ENCODE peak calls at places on chromosomes 2 and 18, in five cellular contexts. O is thoracic aorta, V is mucosa of descending colon, I is left ventricle myocardium inferior, E is right cardiac atrium. N is an unnamed sample.

GRCh38 chr2:68565858-68566257 is 77.5 kb upstream of the PROKR1 start:
- DNase-seq in E (no peak), V (no peak), O (no peak), I (no peak), N (no peak)

GRCh38 chr18:23593720-23594119 is 7.4 kb upstream of the NPC1 start:
- DNase-seq in I (no peak), E (no peak), V (no peak), O (no peak), N (no peak)

GRCh38 chr18:45212186-45213039 is 402.9 kb upstream of the SLC14A2 start:
- DNase-seq in V (peak; percentile 95), I (peak; percentile 71), E (peak; percentile 92), O (peak; percentile 53), N (peak; percentile 73)

GRCh38 chr2:118014492-118014824 is 588 bp upstream of the CCDC93 start:
- DNase-seq in V (no peak), I (no peak), E (no peak), O (no peak), N (no peak)

GRCh38 chr2:4745596-4745995 is 946.6 kb upstream of the SOX11 start:
- DNase-seq in I (no peak), O (no peak), E (no peak), V (no peak), N (no peak)

GRCh38 chr2:221562226-221562625 is 9.9 kb downstream of the EPHA4 start:
- DNase-seq in V (no peak), E (no peak), O (no peak), I (no peak), N (no peak)

GRCh38 chr18:42545825-42546224 is 569.7 kb downstream of the RIT2 start:
- DNase-seq in V (no peak), I (no peak), O (no peak), E (no peak), N (no peak)

GRCh38 chr2:238100821-238101771 is 956 bp downstream of the ESPNL start:
- DNase-seq in V (no peak), E (peak; percentile 29), O (no peak), I (no peak), N (no peak)

GRCh38 chr2:38947241-38948239 is 57.9 kb downstream of the ARHGEF33 start:
- DNase-seq in E (peak; percentile 84), I (peak; percentile 46), V (peak; percentile 90), O (peak; percentile 52), N (peak; percentile 49)

GRCh38 chr2:20582600-20583221 is 68.2 kb downstream of the HS1BP3 start:
- DNase-seq in V (no peak), O (no peak), E (peak; percentile 59), I (peak; percentile 4), N (no peak)

GRCh38 chr2:170762760-170763159 is 7.4 kb upstream of the ERICH2 start:
- DNase-seq in V (no peak), I (no peak), O (no peak), E (no peak), N (no peak)

GRCh38 chr2:69213832-69214231 is 173.2 kb downstream of the GFPT1 start:
- DNase-seq in E (no peak), O (no peak), V (no peak), I (no peak), N (no peak)

GRCh38 chr18:10705786-10706185 is 180.0 kb downstream of the NAPG start:
- DNase-seq in I (no peak), O (no peak), E (no peak), V (no peak), N (no peak)

GRCh38 chr2:43634604-43635306 is 2.3 kb upstream of the PLEKHH2 start:
- DNase-seq in I (no peak), E (no peak), O (no peak), V (no peak), N (no peak)

GRCh38 chr2:221085376-221085900 is 486.7 kb downstream of the EPHA4 start:
- DNase-seq in V (no peak), O (no peak), E (no peak), I (no peak), N (no peak)

GRCh38 chr2:62200868-62201267 is 5.0 kb downstream of the B3GNT2 start:
- DNase-seq in O (no peak), E (no peak), I (no peak), V (no peak), N (no peak)

GRCh38 chr2:149261672-149262071 is 68.7 kb upstream of the LYPD6 start:
- DNase-seq in I (no peak), O (no peak), V (no peak), E (no peak), N (peak; percentile 11)

GRCh38 chr2:62208082-62208757 is 12.3 kb downstream of the B3GNT2 start:
- DNase-seq in V (no peak), O (no peak), E (peak; percentile 59), I (no peak), N (no peak)

GRCh38 chr2:200411831-200412230 is 98.0 kb downstream of the KCTD18 start:
- DNase-seq in V (no peak), I (no peak), E (no peak), O (no peak), N (no peak)

GRCh38 chr2:241574911-241575623 is 16.5 kb downstream of the BOK start:
- DNase-seq in V (no peak), E (no peak), O (no peak), I (peak; percentile 3), N (no peak)

GRCh38 chr2:179031731-179032408 is 18.1 kb downstream of the CCDC141 start:
- DNase-seq in O (no peak), I (no peak), E (no peak), V (no peak), N (peak; percentile 86)

GRCh38 chr2:109457811-109458210 is 156.0 kb downstream of the SEPTIN10 start:
- DNase-seq in I (no peak), V (no peak), O (no peak), E (no peak), N (peak; percentile 42)

GRCh38 chr18:35390956-35391695 is 14.0 kb upstream of the ZNF396 start:
- DNase-seq in V (no peak), O (no peak), E (no peak), I (no peak), N (no peak)

DNA sequence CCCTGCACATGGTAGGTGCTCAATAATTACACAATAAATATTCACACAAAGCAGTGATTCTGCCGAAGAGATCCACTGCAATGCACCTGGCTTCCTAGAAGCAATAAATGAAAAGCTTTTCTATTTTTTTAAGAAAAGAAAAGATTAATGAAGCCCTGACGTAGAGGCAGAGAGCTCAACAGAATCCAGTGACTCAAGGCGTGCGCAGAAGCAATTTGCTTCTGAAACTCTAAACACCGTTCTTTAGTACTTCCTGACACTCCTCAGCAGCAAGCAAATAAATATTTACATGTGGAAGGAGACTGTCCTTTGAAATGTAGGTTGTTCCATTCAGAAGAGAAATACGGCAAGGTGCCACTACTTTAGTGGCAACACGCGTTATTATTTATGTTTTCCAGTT is 126.1 kb upstream of the ZNF516 start:
- DNase-seq in V (no peak), I (no peak), E (no peak), O (no peak), N (no peak)
- H3K4me3 ChIP-seq in V (no peak overlapping the region), I (no peak overlapping the region), E (no peak overlapping the region), O (peak overlapping the region; percentile 69), N (no peak overlapping the region)

DNA sequence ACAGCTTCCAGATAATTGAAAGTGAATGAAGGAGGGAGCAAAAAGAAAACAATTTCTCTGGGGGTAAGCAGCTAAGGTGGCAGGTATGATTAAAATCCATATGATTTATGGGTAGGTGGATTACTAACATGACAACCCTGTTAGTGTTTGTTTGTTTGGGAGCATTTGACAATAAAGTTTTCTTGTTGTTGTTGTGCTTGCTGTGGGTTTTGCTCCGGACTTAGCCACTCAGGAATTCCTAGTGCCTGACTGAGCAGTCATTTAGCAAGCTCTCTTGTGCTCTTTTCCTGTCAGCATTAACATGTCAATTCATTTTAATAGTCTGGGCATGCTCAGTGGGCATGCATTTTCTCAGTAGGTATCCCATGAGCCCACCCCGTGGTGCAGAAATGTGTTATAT is 674.8 kb upstream of the ZEB2 start:
- DNase-seq in I (no peak), E (no peak), V (no peak), O (no peak), N (no peak)
- H3K4me3 ChIP-seq in I (no peak overlapping the region), E (no peak overlapping the region), V (no peak overlapping the region), O (no peak overlapping the region), N (no peak overlapping the region)

DNA sequence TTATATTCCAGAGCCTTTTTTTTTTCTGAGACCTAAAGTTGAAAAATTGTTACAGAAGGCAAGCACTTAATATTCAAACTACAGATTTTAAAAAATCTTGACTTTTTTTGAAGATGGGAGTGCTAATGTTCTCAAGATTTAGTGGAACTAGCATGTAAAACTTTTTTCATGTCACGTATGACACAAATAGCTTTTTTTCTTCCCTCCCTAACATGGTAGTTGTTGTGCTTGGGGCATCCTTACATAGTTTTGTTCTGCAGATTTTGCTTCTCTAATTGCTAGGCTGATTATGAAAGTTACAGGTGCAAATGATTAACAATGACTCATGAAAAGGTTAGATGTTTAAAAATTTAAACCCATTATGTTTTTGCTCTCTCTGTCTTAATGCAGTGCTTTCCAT is 3.0 kb downstream of the EML6 start:
- DNase-seq in I (no peak), O (no peak), V (no peak), E (no peak), N (no peak)
- H3K4me3 ChIP-seq in I (no peak overlapping the region), O (no peak overlapping the region), V (no peak overlapping the region), E (no peak overlapping the region), N (no peak overlapping the region)

GRCh38 chr2:163897799-163898198 is 162.0 kb upstream of the FIGN start:
- DNase-seq in V (no peak), I (no peak), O (no peak), E (no peak), N (no peak)
- H3K4me3 ChIP-seq in V (no peak overlapping the region), I (no peak overlapping the region), O (no peak overlapping the region), E (no peak overlapping the region), N (no peak overlapping the region)

DNA sequence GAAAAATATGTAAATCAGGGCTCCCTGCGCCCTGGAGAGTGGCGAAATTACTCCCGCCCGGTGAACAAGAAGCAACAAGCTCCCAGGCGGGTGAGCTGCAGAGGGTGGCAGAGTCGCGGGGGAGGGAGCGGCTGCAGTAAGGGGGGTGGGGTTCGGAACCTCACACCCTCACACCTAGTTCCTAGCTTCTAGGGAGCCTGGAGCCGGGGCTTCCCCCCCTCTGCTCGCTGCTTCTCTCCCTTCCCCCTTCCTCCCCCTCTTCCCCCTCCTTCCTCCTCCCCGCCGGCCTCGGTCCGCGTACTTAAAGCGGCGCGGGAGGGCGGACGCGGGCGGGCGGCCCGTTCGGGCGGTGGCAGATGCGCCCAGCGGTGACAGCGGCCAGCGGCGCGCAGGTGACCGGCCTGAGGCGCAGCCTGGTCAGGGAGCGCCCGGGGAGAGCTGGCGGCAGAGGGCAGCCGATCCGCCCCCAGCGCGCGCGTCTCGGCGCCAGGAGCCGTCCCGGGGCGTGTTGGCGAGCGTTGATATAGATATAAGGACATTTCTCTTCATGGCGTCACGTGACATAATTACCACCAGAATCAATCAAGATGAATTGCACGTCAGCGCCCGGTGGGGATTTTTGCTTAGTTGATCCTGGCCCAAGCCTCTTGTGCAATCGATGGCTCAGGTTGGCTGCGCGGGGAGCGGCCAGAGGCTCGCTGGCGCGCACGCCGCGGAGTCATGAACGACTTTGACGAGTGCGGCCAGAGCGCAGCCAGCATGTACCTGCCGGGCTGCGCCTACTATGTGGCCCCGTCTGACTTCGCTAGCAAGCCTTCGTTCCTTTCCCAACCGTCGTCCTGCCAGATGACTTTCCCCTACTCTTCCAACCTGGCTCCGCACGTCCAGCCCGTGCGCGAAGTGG is at the start of gene HOXD11:
- DNase-seq in I (no peak), V (peak; percentile 46), O (no peak), E (no peak), N (no peak)
- H3K4me3 ChIP-seq in I (peak within 1 kb of the TSS; percentile 46), V (no peak within 1 kb of the TSS), O (peak within 1 kb of the TSS; percentile 64), E (peak within 1 kb of the TSS; percentile 21), N (no peak within 1 kb of the TSS)